ENCODE peak calls at places on chromosomes 12 and 14, in nine cellular contexts. One of them, this sample, is unnamed.

GRCh38 chr14:56809262-56810215 is 740 bp downstream of the OTX2 start:
- DNase-seq in AG09319: no peak
- DNase-seq in amniotic epithelial cell: no peak
- DNase-seq in activated effector memory CD4-positive, alpha-beta T cell treated with Interleukin-2 at 50 U/mL for 16 hours: no peak
- DNase-seq in tibial nerve: no peak
- DNase-seq in head of caudate nucleus: no peak
- DNase-seq in lung microvascular endothelial cell: no peak
- DNase-seq in GM06990: no peak
- DNase-seq in kidney tubule cell: no peak
- DNase-seq in this sample: no peak

GRCh38 chr14:61140271-61140670 is 140.9 kb downstream of the TMEM30B start:
- DNase-seq in kidney tubule cell: peak; percentile 31
- DNase-seq in lung microvascular endothelial cell: no peak
- DNase-seq in amniotic epithelial cell: no peak
- DNase-seq in AG09319: no peak
- DNase-seq in head of caudate nucleus: no peak
- DNase-seq in activated effector memory CD4-positive, alpha-beta T cell treated with Interleukin-2 at 50 U/mL for 16 hours: no peak
- DNase-seq in GM06990: no peak
- DNase-seq in tibial nerve: no peak
- DNase-seq in this sample: no peak

GRCh38 chr12:6463211-6463610 is 7.3 kb downstream of the VAMP1 start:
- DNase-seq in AG09319: no peak
- DNase-seq in lung microvascular endothelial cell: no peak
- DNase-seq in head of caudate nucleus: no peak
- DNase-seq in tibial nerve: no peak
- DNase-seq in GM06990: no peak
- DNase-seq in activated effector memory CD4-positive, alpha-beta T cell treated with Interleukin-2 at 50 U/mL for 16 hours: no peak
- DNase-seq in kidney tubule cell: no peak
- DNase-seq in amniotic epithelial cell: no peak
- DNase-seq in this sample: no peak

GRCh38 chr14:76953196-76953945 is 75.1 kb downstream of the IRF2BPL start:
- DNase-seq in lung microvascular endothelial cell: peak; percentile 82
- DNase-seq in tibial nerve: peak; percentile 49
- DNase-seq in amniotic epithelial cell: peak; percentile 80
- DNase-seq in GM06990: peak; percentile 55
- DNase-seq in activated effector memory CD4-positive, alpha-beta T cell treated with Interleukin-2 at 50 U/mL for 16 hours: peak; percentile 33
- DNase-seq in kidney tubule cell: peak; percentile 94
- DNase-seq in head of caudate nucleus: peak; percentile 50
- DNase-seq in AG09319: no peak
- DNase-seq in this sample: peak; percentile 66

GRCh38 chr14:77985235-77985634 is 184.9 kb upstream of the NRXN3 start:
- DNase-seq in GM06990: no peak
- DNase-seq in kidney tubule cell: no peak
- DNase-seq in tibial nerve: no peak
- DNase-seq in amniotic epithelial cell: no peak
- DNase-seq in activated effector memory CD4-positive, alpha-beta T cell treated with Interleukin-2 at 50 U/mL for 16 hours: no peak
- DNase-seq in head of caudate nucleus: no peak
- DNase-seq in lung microvascular endothelial cell: no peak
- DNase-seq in AG09319: no peak
- DNase-seq in this sample: no peak

GRCh38 chr14:104724407-104724980 is 465 bp downstream of the ADSS1 start:
- DNase-seq in activated effector memory CD4-positive, alpha-beta T cell treated with Interleukin-2 at 50 U/mL for 16 hours: no peak
- DNase-seq in amniotic epithelial cell: no peak
- DNase-seq in head of caudate nucleus: no peak
- DNase-seq in AG09319: no peak
- DNase-seq in tibial nerve: no peak
- DNase-seq in lung microvascular endothelial cell: peak; percentile 47
- DNase-seq in GM06990: no peak
- DNase-seq in kidney tubule cell: peak; percentile 44
- DNase-seq in this sample: peak; percentile 68

GRCh38 chr14:36048667-36049066 is 127.9 kb downstream of the PTCSC3 start:
- DNase-seq in GM06990: no peak
- DNase-seq in amniotic epithelial cell: no peak
- DNase-seq in head of caudate nucleus: no peak
- DNase-seq in tibial nerve: no peak
- DNase-seq in kidney tubule cell: no peak
- DNase-seq in lung microvascular endothelial cell: no peak
- DNase-seq in AG09319: no peak
- DNase-seq in activated effector memory CD4-positive, alpha-beta T cell treated with Interleukin-2 at 50 U/mL for 16 hours: no peak
- DNase-seq in this sample: no peak

GRCh38 chr14:63499701-63500250 is 43.4 kb downstream of the PPP2R5E start:
- DNase-seq in GM06990: no peak
- DNase-seq in amniotic epithelial cell: peak; percentile 84
- DNase-seq in tibial nerve: peak; percentile 21
- DNase-seq in kidney tubule cell: no peak
- DNase-seq in head of caudate nucleus: no peak
- DNase-seq in AG09319: peak; percentile 90
- DNase-seq in lung microvascular endothelial cell: no peak
- DNase-seq in activated effector memory CD4-positive, alpha-beta T cell treated with Interleukin-2 at 50 U/mL for 16 hours: no peak
- DNase-seq in this sample: no peak

GRCh38 chr12:68001486-68002466 is 12.5 kb downstream of the IFNG-AS1 start:
- DNase-seq in kidney tubule cell: peak; percentile 39
- DNase-seq in activated effector memory CD4-positive, alpha-beta T cell treated with Interleukin-2 at 50 U/mL for 16 hours: no peak
- DNase-seq in GM06990: no peak
- DNase-seq in amniotic epithelial cell: no peak
- DNase-seq in AG09319: no peak
- DNase-seq in head of caudate nucleus: no peak
- DNase-seq in lung microvascular endothelial cell: no peak
- DNase-seq in tibial nerve: no peak
- DNase-seq in this sample: no peak

GRCh38 chr12:108691154-108691994 is 39.9 kb downstream of the CORO1C start:
- DNase-seq in amniotic epithelial cell: peak; percentile 99
- DNase-seq in tibial nerve: peak; percentile 90
- DNase-seq in head of caudate nucleus: peak; percentile 97
- DNase-seq in lung microvascular endothelial cell: peak; percentile 99
- DNase-seq in GM06990: peak; percentile 75
- DNase-seq in activated effector memory CD4-positive, alpha-beta T cell treated with Interleukin-2 at 50 U/mL for 16 hours: peak; percentile 54
- DNase-seq in kidney tubule cell: peak; percentile 99
- DNase-seq in AG09319: peak; percentile 98
- DNase-seq in this sample: peak; percentile 97

GRCh38 chr12:132429932-132430643 is 59.9 kb upstream of the FBRSL1 start:
- DNase-seq in head of caudate nucleus: no peak
- DNase-seq in amniotic epithelial cell: no peak
- DNase-seq in activated effector memory CD4-positive, alpha-beta T cell treated with Interleukin-2 at 50 U/mL for 16 hours: peak; percentile 52
- DNase-seq in AG09319: no peak
- DNase-seq in tibial nerve: no peak
- DNase-seq in lung microvascular endothelial cell: no peak
- DNase-seq in kidney tubule cell: peak; percentile 44
- DNase-seq in GM06990: peak; percentile 76
- DNase-seq in this sample: no peak

GRCh38 chr12:96177013-96177412 is 17.2 kb upstream of the ELK3 start:
- DNase-seq in GM06990: peak; percentile 17
- DNase-seq in kidney tubule cell: peak; percentile 78
- DNase-seq in AG09319: no peak
- DNase-seq in tibial nerve: no peak
- DNase-seq in lung microvascular endothelial cell: no peak
- DNase-seq in head of caudate nucleus: no peak
- DNase-seq in activated effector memory CD4-positive, alpha-beta T cell treated with Interleukin-2 at 50 U/mL for 16 hours: peak; percentile 25
- DNase-seq in amniotic epithelial cell: no peak
- DNase-seq in this sample: no peak

GRCh38 chr14:89616425-89617141 is 199.6 kb upstream of the FOXN3 start:
- DNase-seq in kidney tubule cell: no peak
- DNase-seq in head of caudate nucleus: no peak
- DNase-seq in amniotic epithelial cell: peak; percentile 75
- DNase-seq in lung microvascular endothelial cell: peak; percentile 43
- DNase-seq in GM06990: peak; percentile 60
- DNase-seq in AG09319: no peak
- DNase-seq in activated effector memory CD4-positive, alpha-beta T cell treated with Interleukin-2 at 50 U/mL for 16 hours: no peak
- DNase-seq in tibial nerve: no peak
- DNase-seq in this sample: no peak

This sample was measured in tibial artery.